ENCODE peak calls at places on chromosomes 3 and 15, in nine cellular contexts. E is WERI-Rb-1, C is A549, I is pancreas, D is HCT116, W is OCI-LY7, X is IMR-90, V is psoas muscle, M is uterus. A is an unnamed sample.

GRCh38 chr3:59280113-59280512 is 230.3 kb upstream of the CFAP20DC start:
- DNase-seq in E (no peak), C (no peak), I (no peak), D (no peak), W (no peak), X (no peak), V (no peak), M (no peak), A (no peak)

GRCh38 chr3:44058022-44058867 is 183.4 kb upstream of the TOPAZ1 start:
- DNase-seq in E (no peak), C (no peak), I (no peak), D (no peak), W (peak), X (peak), V (no peak), M (no peak), A (no peak)

GRCh38 chr3:149582395-149582794 is 75.4 kb downstream of the WWTR1 start:
- DNase-seq in E (no peak), C (no peak), I (no peak), D (no peak), W (no peak), X (no peak), V (no peak), M (no peak), A (no peak)

GRCh38 chr3:115165266-115165665 is 18.2 kb upstream of the ZBTB20 start:
- DNase-seq in E (no peak), C (no peak), I (no peak), D (no peak), W (no peak), X (no peak), V (no peak), M (no peak), A (no peak)

GRCh38 chr3:120552184-120553020 is 43.7 kb upstream of the NDUFB4 start:
- DNase-seq in E (no peak), C (no peak), I (no peak), D (no peak), W (no peak), X (no peak), V (no peak), M (no peak), A (no peak)

GRCh38 chr15:81297147-81297572 is 26.8 kb downstream of the STARD5 start:
- DNase-seq in E (no peak), C (no peak), I (no peak), D (peak), W (no peak), X (peak), V (no peak), M (no peak), A (no peak)

GRCh38 chr3:14461748-14462324 is 59.4 kb downstream of the SLC6A6 start:
- DNase-seq in E (peak), C (peak), I (no peak), D (peak), W (peak), X (peak), V (no peak), M (no peak), A (peak)

GRCh38 chr3:124885466-124886167 is 1.5 kb downstream of the ITGB5 start:
- DNase-seq in E (no peak), C (no peak), I (no peak), D (no peak), W (no peak), X (no peak), V (no peak), M (no peak), A (no peak)

GRCh38 chr3:48430359-48431101 is 644 bp upstream of the PLXNB1 start:
- DNase-seq in E (no peak), C (no peak), I (peak), D (no peak), W (no peak), X (no peak), V (no peak), M (peak), A (no peak)

GRCh38 chr3:73461582-73461981 is 163.2 kb downstream of the PDZRN3 start:
- DNase-seq in E (no peak), C (no peak), I (no peak), D (no peak), W (no peak), X (peak), V (no peak), M (peak), A (peak)

GRCh38 chr3:140093742-140094141 is 158.8 kb downstream of the CLSTN2 start:
- DNase-seq in E (no peak), C (no peak), I (no peak), D (peak), W (no peak), X (peak), V (peak), M (peak), A (peak)

GRCh38 chr15:52417957-52418356 is 110.7 kb downstream of the MYO5A start:
- DNase-seq in E (no peak), C (no peak), I (no peak), D (no peak), W (no peak), X (no peak), V (no peak), M (no peak), A (no peak)

GRCh38 chr15:96327155-96327741 is 3.3 kb upstream of the NR2F2 start:
- DNase-seq in E (no peak), C (peak), I (no peak), D (peak), W (peak), X (peak), V (no peak), M (peak), A (no peak)

GRCh38 chr15:51830279-51830806 is 890 bp downstream of the TMOD3 start:
- DNase-seq in E (no peak), C (no peak), I (no peak), D (no peak), W (peak), X (peak), V (no peak), M (no peak), A (peak)

GRCh38 chr3:143429628-143430514 is 310.3 kb downstream of the CHST2 start:
- DNase-seq in E (no peak), C (no peak), I (no peak), D (no peak), W (no peak), X (peak), V (no peak), M (no peak), A (no peak)

GRCh38 chr3:178072391-178072790 is 463.8 kb upstream of the KCNMB2 start:
- DNase-seq in E (no peak), C (no peak), I (no peak), D (no peak), W (no peak), X (peak), V (no peak), M (no peak), A (no peak)

GRCh38 chr3:32246079-32246675 is 7.7 kb downstream of the CMTM8 start:
- DNase-seq in E (no peak), C (no peak), I (no peak), D (no peak), W (no peak), X (no peak), V (no peak), M (no peak), A (no peak)

GRCh38 chr15:67701669-67702068 is 123.6 kb upstream of the SKOR1 start:
- DNase-seq in E (no peak), C (no peak), I (no peak), D (no peak), W (no peak), X (peak), V (no peak), M (no peak), A (no peak)

GRCh38 chr15:70533931-70534742 is 229.2 kb downstream of the UACA start:
- DNase-seq in E (no peak), C (no peak), I (no peak), D (no peak), W (no peak), X (no peak), V (no peak), M (no peak), A (no peak)

GRCh38 chr15:70535071-70535954 is 228.0 kb downstream of the UACA start:
- DNase-seq in E (no peak), C (no peak), I (no peak), D (no peak), W (peak), X (no peak), V (no peak), M (no peak), A (no peak)

GRCh38 chr15:70532536-70533186 is 230.7 kb downstream of the UACA start:
- DNase-seq in E (no peak), C (no peak), I (no peak), D (no peak), W (no peak), X (no peak), V (no peak), M (no peak), A (no peak)

GRCh38 chr15:70538278-70538677 is 225.1 kb downstream of the UACA start:
- DNase-seq in E (no peak), C (no peak), I (no peak), D (no peak), W (no peak), X (no peak), V (no peak), M (no peak), A (no peak)

DNA sequence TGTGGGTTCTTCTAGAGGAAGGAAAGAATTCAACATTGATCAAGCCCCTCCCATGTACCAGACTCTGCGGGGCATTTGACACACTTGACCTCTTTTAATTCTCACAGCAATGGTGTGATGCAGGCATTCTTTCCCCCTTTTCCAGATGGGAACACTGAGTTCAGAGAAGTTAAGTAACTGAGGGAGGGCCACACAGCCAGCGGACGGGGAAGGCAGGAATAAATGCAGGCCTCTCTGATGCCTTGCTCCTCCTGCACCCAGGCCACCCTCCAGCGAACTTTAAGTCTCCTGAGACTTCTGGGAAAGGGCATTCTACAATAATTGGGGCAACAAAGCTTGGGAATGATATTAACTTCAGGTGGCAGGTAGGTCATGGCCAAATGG is 227.4 kb downstream of the UACA start:
- DNase-seq in E (no peak), C (no peak), I (no peak), D (no peak), W (no peak), X (no peak), V (no peak), M (no peak), A (no peak)
- TF ChIP-seq CTCF in E (no peak), C (no peak), I (no peak), D (no peak), W (no peak), X (no peak), V (no peak), M (no peak), A (no peak)

DNA sequence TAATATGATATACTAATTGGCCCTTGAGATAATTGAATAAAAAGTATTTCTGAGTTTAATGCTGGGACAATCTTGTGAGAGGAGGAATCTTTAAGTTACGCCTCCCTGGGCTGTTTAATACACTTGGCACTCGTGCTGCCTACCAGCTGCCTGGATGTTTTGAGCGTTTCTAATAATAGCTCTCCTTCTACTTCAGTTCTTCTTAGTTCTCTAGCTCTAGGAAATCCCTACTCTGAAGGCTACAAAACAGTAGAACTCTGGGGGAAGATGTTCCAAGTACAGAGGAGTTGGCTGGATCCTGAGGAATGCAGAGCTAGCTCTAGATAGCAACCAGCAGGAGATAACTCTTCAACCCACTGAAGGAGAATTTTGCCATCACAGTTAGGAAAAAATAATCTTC is 3.5 kb downstream of the NAALADL2 start:
- DNase-seq in E (no peak), C (no peak), I (no peak), D (no peak), W (no peak), X (peak), V (no peak), M (no peak), A (no peak)
- H3K4me3 ChIP-seq in E (no peak), C (no peak), I (no peak), D (no peak), W (no peak), X (no peak), V (no peak), M (no peak), A (no peak)

DNA sequence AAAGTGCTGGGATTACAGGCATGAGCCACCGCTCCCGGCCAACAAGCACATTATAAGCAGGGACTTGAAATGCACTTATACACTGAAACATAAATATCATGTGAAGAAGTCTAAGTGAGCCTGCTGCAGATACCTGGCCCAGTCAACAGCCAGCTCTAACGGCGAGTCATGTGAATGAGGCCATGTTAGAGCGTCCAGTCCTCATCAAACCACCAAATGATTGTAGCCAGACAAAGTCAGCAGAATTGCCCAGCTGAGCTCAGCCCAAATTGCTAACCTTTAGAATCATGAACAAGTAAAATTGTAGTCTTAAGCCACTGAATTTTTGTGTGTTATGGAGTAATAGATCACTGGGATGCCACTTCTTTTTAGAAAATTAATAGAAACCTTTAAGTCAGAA is 37.8 kb upstream of the UACA start:
- DNase-seq in E (no peak), C (no peak), I (no peak), D (no peak), W (no peak), X (peak), V (no peak), M (no peak), A (no peak)
- H3K27ac ChIP-seq in E (no peak), C (peak), I (no peak), D (no peak), W (no peak), X (peak), V (no peak), M (no peak), A (peak)

DNA sequence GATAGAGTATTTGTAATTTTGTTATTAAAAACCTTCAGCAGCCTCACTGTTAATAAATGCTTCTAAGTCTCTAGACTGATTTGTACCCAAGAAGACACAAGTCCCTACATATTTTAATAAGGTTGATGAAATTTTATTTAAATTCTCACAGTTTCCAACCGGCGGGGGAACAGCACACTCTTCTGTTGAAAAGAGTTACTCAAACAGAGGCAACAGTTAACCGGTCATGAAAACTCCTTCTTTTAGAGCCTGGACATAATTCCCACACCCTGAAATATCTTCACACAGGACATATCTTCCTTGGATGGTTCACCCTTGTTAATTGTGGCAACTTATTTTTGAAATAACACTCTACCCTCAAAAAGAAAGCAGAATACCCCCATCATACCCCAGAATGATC is 278.8 kb downstream of the FOXP1 start:
- DNase-seq in E (no peak), C (no peak), I (no peak), D (no peak), W (no peak), X (peak), V (no peak), M (peak), A (no peak)
- TF ChIP-seq CTCF in E (no peak), C (no peak), I (no peak), D (no peak), W (peak), X (peak), V (peak), M (peak), A (peak)

GRCh38 chr3:11850003-11850402 is 3.3 kb upstream of the TAMM41 start:
- DNase-seq in E (no peak), C (no peak), I (no peak), D (no peak), W (no peak), X (no peak), V (no peak), M (no peak), A (no peak)
- H3K4me3 ChIP-seq in E (no peak), C (no peak), I (no peak), D (no peak), W (no peak), X (no peak), V (no peak), M (no peak), A (no peak)

GRCh38 chr3:43013743-43014155 is 34.6 kb downstream of the GASK1A start:
- DNase-seq in E (no peak), C (no peak), I (no peak), D (no peak), W (no peak), X (no peak), V (no peak), M (no peak), A (no peak)
- H3K27ac ChIP-seq in E (no peak), C (no peak), I (no peak), D (no peak), W (no peak), X (no peak), V (no peak), M (no peak), A (peak)

GRCh38 chr3:123376451-123377172 is 72.3 kb downstream of the ADCY5 start:
- DNase-seq in E (no peak), C (no peak), I (no peak), D (no peak), W (no peak), X (no peak), V (no peak), M (no peak), A (no peak)

GRCh38 chr3:123373535-123373987 is 75.3 kb downstream of the ADCY5 start:
- DNase-seq in E (no peak), C (no peak), I (no peak), D (no peak), W (no peak), X (no peak), V (no peak), M (no peak), A (peak)

GRCh38 chr3:123374016-123374415 is 74.9 kb downstream of the ADCY5 start:
- DNase-seq in E (no peak), C (no peak), I (no peak), D (no peak), W (no peak), X (no peak), V (no peak), M (no peak), A (no peak)

GRCh38 chr3:123377173-123377740 is 71.6 kb downstream of the ADCY5 start:
- DNase-seq in E (no peak), C (no peak), I (no peak), D (no peak), W (no peak), X (no peak), V (no peak), M (no peak), A (no peak)

DNA sequence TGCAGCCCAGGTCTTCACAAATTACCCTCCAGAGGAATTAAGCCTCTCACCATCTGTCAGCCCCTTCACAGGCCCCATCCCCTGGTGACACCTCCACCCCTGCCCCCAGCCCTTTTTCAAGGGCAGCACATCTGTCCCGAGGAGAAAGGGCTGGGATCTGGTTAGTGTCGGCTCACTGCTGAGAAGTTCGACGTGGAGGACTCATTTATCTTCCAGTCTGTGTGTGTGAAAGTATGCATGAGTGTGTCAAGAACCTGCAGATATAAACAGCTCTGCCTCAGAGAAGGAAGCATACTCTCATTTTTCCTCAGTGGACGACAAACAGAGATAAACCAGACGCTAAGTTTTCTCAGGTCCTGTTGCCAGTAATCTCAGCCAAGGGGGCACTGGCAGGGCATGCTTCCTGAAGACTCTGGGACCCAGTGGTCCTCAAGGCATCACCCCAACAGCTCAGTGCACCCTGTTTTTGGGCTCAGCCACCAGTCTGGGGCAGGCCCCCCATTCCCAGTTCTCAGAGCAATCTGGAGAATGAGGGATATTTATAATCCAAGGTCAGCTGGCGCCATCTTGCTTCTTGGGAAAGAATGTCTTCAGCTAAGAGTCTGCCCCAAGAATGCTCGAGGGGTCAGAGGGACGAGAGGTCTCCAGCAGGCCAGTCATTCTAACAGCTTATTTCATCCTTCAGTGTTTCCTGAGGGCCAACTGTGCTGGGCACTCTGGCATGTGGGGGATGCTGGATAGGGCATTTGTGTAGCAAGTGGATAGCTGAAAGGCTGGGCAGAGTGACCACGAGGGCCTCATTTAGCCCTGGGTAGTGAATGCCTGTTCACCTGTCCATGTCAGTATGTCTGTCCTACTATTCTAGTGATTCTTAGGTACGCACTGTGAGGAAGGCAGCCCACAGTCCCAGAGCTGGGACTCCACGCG is 73.6 kb downstream of the ADCY5 start:
- DNase-seq in E (peak), C (no peak), I (no peak), D (no peak), W (no peak), X (no peak), V (no peak), M (no peak), A (peak)
- TF ChIP-seq CTCF in E (peak), C (no peak), I (no peak), D (no peak), W (no peak), X (peak), V (no peak), M (no peak), A (no peak)

DNA sequence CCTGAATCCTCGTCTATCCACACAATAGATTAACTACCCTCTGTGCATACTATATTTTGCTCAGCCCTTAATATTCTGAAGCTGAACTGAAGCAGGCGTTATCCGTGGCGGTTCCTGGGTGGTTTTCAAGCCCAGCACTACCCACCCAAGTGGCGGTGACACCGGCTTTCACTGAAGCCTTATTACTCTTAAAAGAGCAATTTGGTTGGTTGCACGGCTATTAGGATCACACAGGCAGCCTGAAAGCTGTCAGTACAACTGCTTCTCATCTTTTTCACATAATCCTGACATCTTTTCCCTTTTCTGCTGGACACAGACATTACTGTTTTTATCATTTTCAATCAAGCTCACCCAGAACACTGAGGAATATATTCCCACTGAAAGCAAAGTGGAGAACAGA is 525.3 kb upstream of the ZNF717 start:
- DNase-seq in E (no peak), C (no peak), I (no peak), D (no peak), W (no peak), X (no peak), V (no peak), M (no peak), A (no peak)
- H3K4me3 ChIP-seq in E (no peak), C (no peak), I (no peak), D (no peak), W (no peak), X (peak), V (no peak), M (no peak), A (no peak)